ENCODE peak calls at places on chromosomes 16 and 17, in ten cellular contexts. F is Panc1; R is PC-3; B is thoracic aorta; K is endodermal cell; N is upper lobe of left lung; V is CD4-positive, alpha-beta T cell; Y is CD8-positive, alpha-beta T cell; A is fibroblast of lung; J is IMR-90. M is an unnamed sample. For H3K27me3, the result is how much of the 10 kb centered on the place peaks cover.

GRCh38 chr17:80220709-80221215 is 535 bp downstream of the SLC26A11 start:
- DNase-seq in Y (no peak), A (no peak), V (peak), N (no peak), F (no peak), B (no peak), J (no peak), K (peak), R (no peak), M (no peak)

GRCh38 chr16:27550582-27550920 is 607 bp downstream of the KATNIP start:
- DNase-seq in K (no peak), A (no peak), N (no peak), F (no peak), J (no peak), V (no peak), B (no peak), R (no peak), Y (no peak), M (no peak)

GRCh38 chr17:51014129-51014528 is 106.5 kb downstream of the SPAG9 start:
- DNase-seq in B (no peak), A (no peak), R (no peak), Y (no peak), K (no peak), F (no peak), V (no peak), J (no peak), N (no peak), M (no peak)

GRCh38 chr16:8686031-8686621 is 11.7 kb downstream of the ABAT start:
- DNase-seq in B (no peak), J (no peak), N (no peak), F (no peak), A (no peak), K (no peak), V (no peak), Y (no peak), R (peak), M (no peak)

GRCh38 chr17:50170662-50171370 is 5.0 kb downstream of the SGCA start:
- DNase-seq in J (no peak), F (no peak), A (no peak), V (no peak), B (no peak), K (no peak), N (no peak), Y (no peak), R (peak), M (peak)

GRCh38 chr16:9384141-9384540 is 292.7 kb downstream of the HAPSTR1 start:
- DNase-seq in K (no peak), V (no peak), J (no peak), Y (no peak), A (no peak), B (no peak), N (no peak), F (no peak), R (no peak), M (no peak)

GRCh38 chr17:7889166-7889584 is 586 bp downstream of the CHD3 start:
- DNase-seq in J (peak), N (peak), V (peak), Y (no peak), K (peak), R (peak), B (peak), A (peak), F (no peak), M (peak)

GRCh38 chr17:68612228-68612922 is 11.2 kb upstream of the FAM20A start:
- DNase-seq in J (no peak), B (no peak), F (no peak), V (no peak), N (no peak), A (no peak), K (no peak), Y (no peak), R (no peak), M (no peak)

GRCh38 chr16:89507219-89507833 is 877 bp upstream of the SPG7 start:
- DNase-seq in Y (no peak), N (no peak), J (no peak), K (no peak), F (no peak), B (no peak), R (no peak), V (no peak), A (peak), M (no peak)

GRCh38 chr17:75345514-75346167 is 56.4 kb upstream of the SLC25A19 start:
- DNase-seq in B (no peak), V (peak), F (no peak), N (no peak), K (peak), A (no peak), R (no peak), Y (peak), J (no peak), M (no peak)

GRCh38 chr17:40485851-40486512 is 15.4 kb downstream of the TNS4 start:
- DNase-seq in A (peak), N (no peak), F (peak), V (peak), K (no peak), J (peak), B (no peak), R (peak), Y (no peak), M (peak)

GRCh38 chr16:62088731-62089410 is 52.6 kb upstream of the CDH8 start:
- DNase-seq in V (no peak), F (no peak), A (no peak), Y (no peak), J (no peak), N (no peak), K (no peak), B (no peak), R (no peak), M (no peak)

GRCh38 chr17:40022961-40023541 is 7.8 kb downstream of the CSF3 start:
- DNase-seq in K (peak), R (peak), N (peak), B (no peak), V (no peak), F (no peak), A (no peak), J (no peak), Y (no peak), M (no peak)

DNA sequence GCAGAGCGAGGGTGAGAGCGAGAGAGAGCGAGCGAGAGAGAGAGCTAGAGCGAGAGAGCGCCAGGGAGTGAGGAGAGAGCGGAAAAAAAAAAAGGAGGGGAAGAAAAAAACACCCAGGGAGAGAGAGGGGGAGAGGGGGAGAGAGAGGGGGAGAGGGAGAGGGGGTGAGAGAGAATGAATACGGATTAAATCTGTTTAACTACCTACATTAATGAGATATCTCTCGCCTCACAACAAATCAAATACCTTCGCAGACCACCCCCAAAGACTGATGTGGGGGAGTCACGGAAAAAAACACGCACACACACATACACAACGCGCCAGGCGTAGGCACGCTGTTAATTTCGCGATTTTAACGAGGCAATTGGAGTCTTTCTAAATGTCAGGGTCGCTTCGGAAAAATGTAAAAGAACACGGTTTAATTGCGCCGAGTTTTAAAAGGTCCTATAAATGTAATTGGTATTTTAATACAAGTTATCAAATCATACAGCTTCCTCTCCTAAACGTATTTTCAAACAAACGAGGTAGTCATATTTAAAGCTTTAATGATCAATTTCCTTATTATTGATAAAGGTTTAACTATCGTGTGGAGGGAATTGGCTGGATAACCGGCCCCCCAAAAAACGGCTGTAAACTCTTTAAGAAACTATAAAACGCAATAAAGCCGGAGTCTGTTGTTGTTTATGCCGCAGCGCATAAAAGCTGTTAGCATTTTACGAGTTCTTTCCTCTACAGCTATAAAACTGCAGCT is at the start of gene HOXB8:
- DNase-seq in Y (no peak), B (no peak), K (no peak), N (no peak), F (no peak), J (no peak), A (no peak), R (peak), V (no peak), M (no peak)
- H3K27me3 ChIP-seq in Y (half or more), B (under half), K (half or more), N (half or more), F (under half), J (under half), A (half or more), R (half or more), V (half or more), M (half or more)

GRCh38 chr16:50245417-50246298 is 20.7 kb upstream of the ADCY7 start:
- DNase-seq in Y (no peak), B (no peak), V (peak), K (peak), F (no peak), J (peak), N (peak), A (peak), R (peak), M (peak)
- TF ChIP-seq CTCF in Y (no peak), B (no peak), V (no peak), K (peak), F (peak), J (peak), N (peak), A (no peak), R (no peak), M (no peak)

GRCh38 chr16:85991425-85991824 is 92.5 kb downstream of the IRF8 start:
- DNase-seq in V (no peak), N (no peak), Y (no peak), F (no peak), K (peak), J (no peak), B (no peak), R (no peak), A (no peak), M (no peak)

GRCh38 chr16:85989863-85990643 is 91.1 kb downstream of the IRF8 start:
- DNase-seq in K (peak), Y (no peak), R (no peak), B (no peak), A (no peak), F (no peak), J (no peak), V (no peak), N (no peak), M (no peak)

GRCh38 chr16:85992779-85993178 is 93.8 kb downstream of the IRF8 start:
- DNase-seq in F (no peak), B (no peak), N (no peak), Y (no peak), R (no peak), V (no peak), J (no peak), A (no peak), K (no peak), M (no peak)

GRCh38 chr16:85990861-85991301 is 91.9 kb downstream of the IRF8 start:
- DNase-seq in V (no peak), N (no peak), J (no peak), K (peak), F (no peak), R (no peak), Y (no peak), B (no peak), A (no peak), M (no peak)

DNA sequence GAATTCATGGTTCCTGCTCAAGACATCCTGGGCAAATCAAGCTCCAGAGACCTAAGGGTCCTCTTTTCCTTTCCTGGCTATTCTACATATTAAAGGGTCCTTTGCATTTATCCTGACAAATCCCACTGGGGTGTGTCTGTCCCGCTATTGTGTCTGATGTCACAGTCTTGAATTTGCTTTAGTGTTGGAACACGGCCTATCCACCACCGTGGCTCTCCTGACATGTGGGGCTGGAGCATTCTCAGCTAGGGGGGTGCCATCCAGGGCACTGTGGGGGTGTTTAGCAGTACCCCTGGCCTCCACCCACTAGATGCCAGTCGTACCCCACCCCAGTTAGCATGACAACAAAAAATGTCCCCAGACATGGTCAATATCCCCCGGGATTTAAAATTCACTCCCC is 92.9 kb downstream of the IRF8 start:
- DNase-seq in F (no peak), V (no peak), Y (no peak), J (no peak), N (no peak), K (no peak), B (no peak), R (no peak), A (no peak), M (no peak)
- H3K27me3 ChIP-seq in F (under half), V (under half), Y (under half), J (half or more), N (under half), K (under half), B (under half), R (half or more), A (under half), M (under half)

DNA sequence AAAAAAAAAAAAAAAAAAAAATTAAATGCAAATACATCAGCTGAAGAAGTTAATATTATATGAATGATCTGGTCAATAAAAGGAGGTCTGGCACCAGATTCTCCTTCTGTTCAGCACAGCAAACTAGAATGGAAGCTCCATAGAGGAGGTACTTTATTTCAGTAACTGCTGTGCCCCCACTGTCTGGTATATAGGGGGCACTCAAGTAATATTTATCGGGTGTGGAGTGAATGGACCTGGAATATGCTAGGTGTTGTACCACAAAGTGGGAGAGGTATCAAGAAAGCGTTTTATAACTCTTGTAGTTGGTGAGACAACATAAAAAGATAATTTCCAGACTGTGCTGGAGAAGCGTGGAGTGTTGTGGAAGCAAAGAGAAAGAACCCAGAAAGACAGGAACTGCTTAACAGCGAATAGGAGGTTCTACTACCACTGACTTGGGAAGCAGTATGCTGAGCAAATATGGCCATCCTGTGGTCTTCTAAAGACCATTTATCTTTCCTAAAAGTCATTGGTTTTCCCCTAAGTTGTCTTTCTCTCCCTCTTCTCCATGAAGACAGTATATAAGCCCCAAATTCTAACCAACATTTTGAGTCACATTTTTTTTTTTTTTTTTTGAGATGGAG is 12.2 kb upstream of the PRKCA start:
- DNase-seq in F (no peak), V (no peak), J (no peak), N (no peak), A (no peak), K (no peak), B (no peak), R (no peak), Y (no peak), M (no peak)
- TF ChIP-seq CTCF in F (no peak), V (peak), J (peak), N (no peak), A (no peak), K (peak), B (no peak), R (peak), Y (no peak), M (no peak)

GRCh38 chr17:35373532-35373983 is at the start of gene SLFN11:
- DNase-seq in N (peak), A (peak), V (peak), Y (peak), J (peak), K (peak), F (no peak), R (peak), B (peak), M (no peak)
- H3K27me3 ChIP-seq in N (under half), A (under half), V (under half), Y (under half), J (under half), K (half or more), F (under half), R (under half), B (under half), M (under half)

GRCh38 chr16:82598766-82599165 is 28.0 kb upstream of the CDH13 start:
- DNase-seq in Y (no peak), K (no peak), F (no peak), N (no peak), B (no peak), R (no peak), V (no peak), A (no peak), J (no peak), M (no peak)

GRCh38 chr16:82609140-82609539 is 17.6 kb upstream of the CDH13 start:
- DNase-seq in F (no peak), Y (no peak), V (no peak), R (no peak), B (no peak), K (no peak), A (no peak), N (no peak), J (no peak), M (no peak)

GRCh38 chr16:82605076-82605475 is 21.7 kb upstream of the CDH13 start:
- DNase-seq in N (no peak), B (no peak), V (no peak), R (no peak), Y (no peak), K (no peak), F (no peak), A (no peak), J (no peak), M (no peak)

GRCh38 chr16:82605863-82606620 is 20.7 kb upstream of the CDH13 start:
- DNase-seq in A (no peak), K (peak), F (no peak), V (no peak), R (no peak), Y (no peak), J (no peak), N (no peak), B (no peak), M (no peak)

GRCh38 chr16:82603784-82604411 is 22.9 kb upstream of the CDH13 start:
- DNase-seq in A (peak), Y (no peak), R (peak), V (no peak), K (peak), B (no peak), N (no peak), F (no peak), J (peak), M (peak)
- TF ChIP-seq CTCF in A (peak), Y (no peak), R (peak), V (no peak), K (peak), B (peak), N (peak), F (peak), J (peak), M (peak)